ENCODE peak calls at places on chromosomes 3 and 15, in five cellular contexts. Z is mesendoderm; E is fibroblast of lung; A is aorta; N is CD4-positive, alpha-beta memory T cell. P is an unnamed sample.
A peak's percentile ranks its signal among the peaks of the same experiment; 100 is the strongest.

GRCh38 chr3:13546667-13547171 is 2.2 kb upstream of the FBLN2 start:
- DNase-seq in Z (peak; percentile 98), E (peak; percentile 81), A (no peak), N (no peak), P (peak; percentile 61)

GRCh38 chr15:78422571-78423340 is 15.3 kb upstream of the IREB2 start:
- DNase-seq in Z (peak; percentile 71), E (peak; percentile 38), A (peak; percentile 66), N (peak; percentile 62), P (peak; percentile 83)

GRCh38 chr3:120172070-120172469 is 77.8 kb upstream of the GSK3B start:
- DNase-seq in Z (no peak), E (peak; percentile 83), A (peak; percentile 69), N (no peak), P (peak; percentile 72)

GRCh38 chr3:197547618-197548017 is 8.2 kb downstream of the BDH1 start:
- DNase-seq in Z (peak; percentile 72), E (no peak), A (no peak), N (no peak), P (no peak)

GRCh38 chr15:67117356-67117755 is 52.0 kb downstream of the SMAD3 start:
- DNase-seq in Z (no peak), E (peak; percentile 69), A (no peak), N (no peak), P (peak; percentile 81)

GRCh38 chr3:188154758-188155574 is 1.0 kb downstream of the LPP start:
- DNase-seq in Z (peak; percentile 34), E (peak; percentile 33), A (no peak), N (no peak), P (peak; percentile 43)

GRCh38 chr15:50883903-50884302 is 24.6 kb upstream of the AP4E1 start:
- DNase-seq in Z (no peak), E (peak; percentile 69), A (peak; percentile 51), N (no peak), P (peak; percentile 56)

GRCh38 chr3:27596920-27597319 is 112.7 kb upstream of the SLC4A7 start:
- DNase-seq in Z (no peak), E (peak; percentile 74), A (no peak), N (no peak), P (peak; percentile 34)

GRCh38 chr3:141486416-141486734 is 452 bp upstream of the RASA2 start:
- DNase-seq in Z (peak; percentile 87), E (peak; percentile 84), A (peak; percentile 41), N (no peak), P (no peak)

GRCh38 chr15:62240697-62241096 is 75.6 kb upstream of the C2CD4B start:
- DNase-seq in Z (no peak), E (no peak), A (no peak), N (no peak), P (no peak)

GRCh38 chr3:192571197-192571791 is 156.0 kb downstream of the FGF12 start:
- DNase-seq in Z (no peak), E (peak; percentile 63), A (peak; percentile 73), N (no peak), P (peak; percentile 79)

GRCh38 chr15:71261418-71261817 is 146.1 kb downstream of the THSD4 start:
- DNase-seq in Z (no peak), E (no peak), A (no peak), N (no peak), P (no peak)

GRCh38 chr15:73518180-73518862 is 75.4 kb downstream of the REC114 start:
- DNase-seq in Z (peak; percentile 65), E (no peak), A (no peak), N (no peak), P (no peak)

GRCh38 chr3:36843065-36844051 is 79.0 kb upstream of the DCLK3 start:
- DNase-seq in Z (peak; percentile 92), E (peak; percentile 19), A (no peak), N (peak; percentile 39), P (peak; percentile 15)

GRCh38 chr15:71151061-71151460 is 35.8 kb downstream of the THSD4 start:
- DNase-seq in Z (peak; percentile 22), E (peak; percentile 93), A (no peak), N (no peak), P (no peak)

GRCh38 chr3:40620151-40620550 is 95.4 kb downstream of the ZNF621 start:
- DNase-seq in Z (peak; percentile 14), E (no peak), A (no peak), N (no peak), P (no peak)

GRCh38 chr3:141441381-141442365 is 45.2 kb upstream of the RASA2 start:
- DNase-seq in Z (peak; percentile 75), E (peak; percentile 86), A (peak; percentile 86), N (peak; percentile 74), P (peak; percentile 78)

GRCh38 chr3:66396161-66396760 is 104.6 kb downstream of the LRIG1 start:
- DNase-seq in Z (no peak), E (no peak), A (no peak), N (no peak), P (no peak)

GRCh38 chr3:173396191-173397041 is 1.1 kb upstream of the NLGN1 start:
- DNase-seq in Z (peak; percentile 62), E (peak; percentile 27), A (no peak), N (no peak), P (peak; percentile 52)

GRCh38 chr3:117133066-117133465 is 423.5 kb downstream of the TUSC7 start:
- DNase-seq in Z (no peak), E (no peak), A (no peak), N (no peak), P (peak; percentile 69)

GRCh38 chr3:186784820-186785516 is 1.6 kb downstream of the EIF4A2 start:
- DNase-seq in Z (no peak), E (no peak), A (no peak), N (no peak), P (no peak)

GRCh38 chr3:186785517-186786018 is 2.2 kb downstream of the EIF4A2 start:
- DNase-seq in Z (no peak), E (no peak), A (no peak), N (peak; percentile 6), P (no peak)

GRCh38 chr3:186782542-186783069 is 771 bp upstream of the EIF4A2 start:
- DNase-seq in Z (no peak), E (no peak), A (no peak), N (no peak), P (no peak)

GRCh38 chr3:186783070-186783730 is at the start of gene EIF4A2:
- DNase-seq in Z (peak; percentile 93), E (peak; percentile 86), A (peak; percentile 93), N (peak; percentile 93), P (peak; percentile 97)

GRCh38 chr3:186783731-186784515 is 546 bp downstream of the EIF4A2 start:
- DNase-seq in Z (peak; percentile 83), E (peak; percentile 59), A (peak; percentile 94), N (peak; percentile 87), P (peak; percentile 90)
- H3K4me1 ChIP-seq in Z (peaks cover 2% of the 10 kb centered on the region), E (no peaks in the 10 kb centered on the region), A (peaks cover 7% of the 10 kb centered on the region), N (peaks cover 45% of the 10 kb centered on the region), P (peaks cover 42% of the 10 kb centered on the region)

DNA sequence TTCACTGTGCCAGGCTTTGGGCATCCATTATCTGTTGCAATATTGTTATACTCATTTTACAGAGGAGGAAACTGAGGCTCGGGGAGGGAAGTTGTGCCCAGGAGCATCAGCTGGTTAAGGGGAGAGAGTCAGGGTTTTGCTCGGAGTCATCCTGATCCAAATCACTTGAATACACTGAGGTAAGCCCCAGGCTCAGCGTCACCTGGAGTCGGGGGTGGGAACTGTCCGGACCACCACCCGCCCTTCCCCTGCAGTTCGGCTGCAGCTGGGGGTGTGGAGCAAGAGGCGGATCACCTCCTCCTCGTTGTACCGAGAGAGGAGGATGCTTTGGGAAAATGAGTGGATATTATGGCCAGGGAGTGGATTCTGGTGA is 646 bp downstream of the HRH1 start:
- DNase-seq in Z (peak; percentile 71), E (peak; percentile 39), A (no peak), N (no peak), P (peak; percentile 43)
- H3K4me3 ChIP-seq in Z (no peak overlapping the region), E (peak overlapping the region; percentile 82), A (peak overlapping the region; percentile 91), N (no peak overlapping the region), P (peak overlapping the region; percentile 80)

GRCh38 chr15:80854104-80854503 is 74.9 kb downstream of the CEMIP start:
- DNase-seq in Z (no peak), E (peak; percentile 40), A (no peak), N (no peak), P (no peak)

GRCh38 chr15:80852676-80853075 is 73.5 kb downstream of the CEMIP start:
- DNase-seq in Z (no peak), E (no peak), A (no peak), N (no peak), P (no peak)

GRCh38 chr15:80846416-80846815 is 67.2 kb downstream of the CEMIP start:
- DNase-seq in Z (no peak), E (no peak), A (no peak), N (no peak), P (no peak)

GRCh38 chr15:80850941-80851451 is 71.8 kb downstream of the CEMIP start:
- DNase-seq in Z (no peak), E (peak; percentile 30), A (no peak), N (no peak), P (no peak)

GRCh38 chr15:80849308-80849707 is 70.1 kb downstream of the CEMIP start:
- DNase-seq in Z (no peak), E (peak; percentile 94), A (peak; percentile 74), N (no peak), P (peak; percentile 86)
- H3K4me1 ChIP-seq in Z (no peaks in the 10 kb centered on the region), E (no peaks in the 10 kb centered on the region), A (no peaks in the 10 kb centered on the region), N (no peaks in the 10 kb centered on the region), P (peaks cover 20% of the 10 kb centered on the region)

GRCh38 chr3:23739536-23739935 is 66.2 kb upstream of the UBE2E1 start:
- DNase-seq in Z (no peak), E (peak; percentile 85), A (no peak), N (no peak), P (peak; percentile 71)
- H3K4me3 ChIP-seq in Z (no peak overlapping the region), E (no peak overlapping the region), A (no peak overlapping the region), N (no peak overlapping the region), P (peak overlapping the region; percentile 26)

GRCh38 chr3:111800472-111800871 is 58.6 kb upstream of the PHLDB2 start:
- DNase-seq in Z (no peak), E (no peak), A (no peak), N (no peak), P (no peak)
- H3K4me1 ChIP-seq in Z (no peaks in the 10 kb centered on the region), E (peaks cover 14% of the 10 kb centered on the region), A (peaks cover 5% of the 10 kb centered on the region), N (no peaks in the 10 kb centered on the region), P (peaks cover 58% of the 10 kb centered on the region)

GRCh38 chr3:44455318-44455717 is 22.2 kb downstream of the ZNF445 start:
- DNase-seq in Z (no peak), E (no peak), A (no peak), N (no peak), P (no peak)
- H3K4me3 ChIP-seq in Z (no peak overlapping the region), E (no peak overlapping the region), A (no peak overlapping the region), N (no peak overlapping the region), P (no peak overlapping the region)